ENCODE peak calls at places on chromosomes 2 and 18, in ten cellular contexts. P is small intestine, M is neural progenitor cell, J is body of pancreas, D is hepatocyte, R is fibroblast of mammary gland, A is left lung, V is HCT116, K is brain microvascular endothelial cell, Z is fibroblast of pulmonary artery. C is an unnamed sample.

GRCh38 chr2:188089896-188090295 is 201.8 kb upstream of the GULP1 start:
- DNase-seq in J (no peak), Z (peak; percentile 48), V (no peak), M (no peak), A (no peak), K (peak; percentile 29), R (peak; percentile 54), P (no peak), D (no peak), C (no peak)

GRCh38 chr2:224816816-224817215 is 100.7 kb upstream of the CCDC195 start:
- DNase-seq in M (no peak), V (peak; percentile 15), R (peak; percentile 72), K (peak; percentile 34), P (no peak), A (no peak), J (no peak), Z (peak; percentile 83), D (peak; percentile 33), C (no peak)

GRCh38 chr2:130327703-130328527 is 14.8 kb upstream of the IMP4 start:
- DNase-seq in M (peak; percentile 70), V (no peak), D (peak; percentile 85), K (peak; percentile 78), A (peak; percentile 75), J (no peak), P (no peak), R (peak; percentile 43), Z (peak; percentile 31), C (no peak)

GRCh38 chr2:209525834-209526281 is 102.0 kb downstream of the MAP2 start:
- DNase-seq in M (no peak), Z (peak; percentile 90), K (peak; percentile 60), A (no peak), J (no peak), V (no peak), D (no peak), R (peak; percentile 83), P (no peak), C (peak; percentile 3)

GRCh38 chr2:42340938-42341636 is 19.9 kb downstream of the COX7A2L start:
- DNase-seq in V (no peak), Z (no peak), P (no peak), K (no peak), J (no peak), A (no peak), M (no peak), R (no peak), D (no peak), C (no peak)

GRCh38 chr2:73272270-73272669 is 12.0 kb downstream of the FBXO41 start:
- DNase-seq in D (no peak), V (no peak), J (no peak), K (no peak), R (no peak), Z (no peak), P (no peak), A (no peak), M (peak; percentile 77), C (no peak)

GRCh38 chr2:28654981-28655322 is 96.7 kb upstream of the PPP1CB start:
- DNase-seq in M (no peak), J (no peak), V (no peak), A (no peak), R (no peak), P (peak; percentile 97), Z (no peak), K (no peak), D (peak; percentile 77), C (no peak)

GRCh38 chr18:57175550-57175949 is 28.7 kb downstream of the BOD1L2 start:
- DNase-seq in K (no peak), M (no peak), P (no peak), D (no peak), A (no peak), V (no peak), J (no peak), Z (no peak), R (peak; percentile 14), C (no peak)

GRCh38 chr2:42799881-42800280 is 7.5 kb upstream of the HAAO start:
- DNase-seq in M (no peak), P (no peak), R (no peak), J (no peak), A (no peak), V (no peak), Z (no peak), K (no peak), D (no peak), C (no peak)

GRCh38 chr2:109348190-109348589 is 219.2 kb downstream of the SH3RF3 start:
- DNase-seq in R (no peak), V (no peak), A (no peak), M (no peak), D (no peak), P (no peak), K (no peak), Z (no peak), J (no peak), C (no peak)

GRCh38 chr2:141967503-141967902 is 163.3 kb downstream of the LRP1B start:
- DNase-seq in A (no peak), Z (no peak), R (no peak), V (no peak), P (no peak), J (no peak), K (no peak), D (no peak), M (no peak), C (no peak)

GRCh38 chr2:101119431-101119830 is 31.8 kb downstream of the TBC1D8 start:
- DNase-seq in J (peak; percentile 83), P (no peak), A (no peak), R (peak; percentile 76), Z (peak; percentile 26), D (no peak), K (no peak), V (no peak), M (no peak), C (no peak)
- H3K4me3 ChIP-seq in J (no peak overlapping the region), P (no peak overlapping the region), A (no peak overlapping the region), R (no peak overlapping the region), Z (no peak overlapping the region), D (no peak overlapping the region), K (no peak overlapping the region), V (no peak overlapping the region), M (no peak overlapping the region), C (no peak overlapping the region)

GRCh38 chr18:77123313-77124231 is 9.0 kb downstream of the MBP start:
- DNase-seq in K (no peak), A (no peak), J (no peak), D (no peak), P (no peak), V (no peak), Z (no peak), M (no peak), R (no peak), C (no peak)
- H3K4me3 ChIP-seq in K (no peak overlapping the region), A (no peak overlapping the region), J (no peak overlapping the region), D (no peak overlapping the region), P (no peak overlapping the region), V (no peak overlapping the region), Z (no peak overlapping the region), M (no peak overlapping the region), R (no peak overlapping the region), C (peak overlapping the region; percentile 31)

GRCh38 chr2:12448846-12449480 is 267.8 kb upstream of the TRIB2 start:
- DNase-seq in P (no peak), K (peak; percentile 42), A (no peak), V (no peak), Z (no peak), R (peak; percentile 79), D (no peak), J (no peak), M (no peak), C (no peak)

GRCh38 chr2:12453731-12454130 is 263.0 kb upstream of the TRIB2 start:
- DNase-seq in J (no peak), P (no peak), R (no peak), A (no peak), V (no peak), Z (no peak), D (no peak), K (no peak), M (no peak), C (no peak)

GRCh38 chr2:12455626-12456025 is 261.1 kb upstream of the TRIB2 start:
- DNase-seq in D (no peak), K (no peak), M (no peak), V (no peak), R (peak; percentile 62), Z (peak; percentile 76), A (no peak), P (no peak), J (no peak), C (no peak)

GRCh38 chr2:12451726-12452125 is 265.0 kb upstream of the TRIB2 start:
- DNase-seq in A (no peak), J (no peak), M (no peak), D (no peak), P (peak; percentile 43), K (peak; percentile 15), R (no peak), V (no peak), Z (peak; percentile 51), C (no peak)

GRCh38 chr2:12452211-12452610 is 264.5 kb upstream of the TRIB2 start:
- DNase-seq in P (no peak), R (peak; percentile 10), A (no peak), D (no peak), K (peak; percentile 67), V (no peak), Z (peak; percentile 71), J (no peak), M (no peak), C (no peak)
- H3K4me3 ChIP-seq in P (no peak overlapping the region), R (no peak overlapping the region), A (no peak overlapping the region), D (no peak overlapping the region), K (no peak overlapping the region), V (no peak overlapping the region), Z (no peak overlapping the region), J (no peak overlapping the region), M (no peak overlapping the region), C (peak overlapping the region; percentile 29)

DNA sequence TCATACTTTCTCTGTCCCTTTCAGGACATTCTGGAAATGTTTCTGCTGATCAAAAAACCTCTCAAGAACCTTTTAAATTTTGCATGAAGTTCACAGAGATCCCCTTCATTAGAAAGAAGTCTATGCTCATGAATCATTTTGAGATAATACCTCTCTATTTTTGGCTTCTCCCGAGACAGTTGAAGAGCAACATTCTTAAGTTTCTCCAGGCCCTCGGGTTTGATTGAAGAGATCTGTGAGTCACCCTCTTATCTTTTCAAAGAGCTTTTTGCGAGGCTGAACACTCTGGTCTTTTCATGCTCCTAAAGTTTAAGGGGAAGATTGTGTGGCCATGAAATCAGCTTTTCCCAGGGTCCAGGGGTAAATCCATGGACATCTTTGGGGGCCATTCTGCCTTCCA is 354.2 kb downstream of the FBXO15 start:
- DNase-seq in M (no peak), J (no peak), K (peak; percentile 76), D (peak; percentile 48), P (no peak), R (peak; percentile 8), A (no peak), V (no peak), Z (peak; percentile 67), C (no peak)
- H3K4me3 ChIP-seq in M (no peak overlapping the region), J (no peak overlapping the region), K (no peak overlapping the region), D (no peak overlapping the region), P (no peak overlapping the region), R (no peak overlapping the region), A (no peak overlapping the region), V (no peak overlapping the region), Z (no peak overlapping the region), C (no peak overlapping the region)

DNA sequence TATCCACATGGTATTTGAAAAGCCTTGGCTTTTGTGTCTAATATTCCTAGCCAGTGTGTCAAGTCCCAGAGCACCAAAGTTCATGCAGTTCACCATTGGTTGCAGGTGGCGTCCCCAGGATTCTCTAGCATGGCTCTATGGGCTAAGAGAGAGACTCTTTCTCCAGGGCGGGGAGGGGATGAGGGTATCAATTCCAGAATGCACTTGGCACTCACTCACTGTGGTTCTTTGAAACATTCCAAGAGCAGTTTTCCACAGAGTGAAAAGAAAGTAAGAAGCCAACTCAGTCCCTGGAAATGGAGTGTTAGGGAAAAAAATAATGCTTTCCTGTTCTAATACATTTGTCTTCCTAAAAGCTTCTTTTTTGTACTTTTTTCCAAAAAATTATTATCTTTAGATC is 240.0 kb downstream of the PAX3 start:
- DNase-seq in J (no peak), Z (no peak), A (no peak), R (no peak), P (no peak), D (no peak), V (no peak), K (no peak), M (no peak), C (no peak)
- H3K4me3 ChIP-seq in J (no peak overlapping the region), Z (no peak overlapping the region), A (no peak overlapping the region), R (no peak overlapping the region), P (no peak overlapping the region), D (no peak overlapping the region), V (no peak overlapping the region), K (no peak overlapping the region), M (no peak overlapping the region), C (no peak overlapping the region)